ENCODE peak calls at places on chromosomes 5 and 9, in seven cellular contexts. F is stimulated activated CD4-positive, alpha-beta T cell treated with anti-CD3 and anti-CD28 coated beads, TNF-alpha, amount 100 ng/mL, for 1 hour; Q is GM13976; B is stimulated activated CD8-positive, alpha-beta memory T cell treated with anti-CD3 and anti-CD28 coated beads, Interleukin-4, amount 100 ng/mL, for 24 hours; M is effector memory CD4-positive, alpha-beta T cell; A is gastrocnemius medialis; W is left lung. T is an unnamed sample.

GRCh38 chr9:129887210-129888084 is 52.2 kb downstream of the USP20 start:
- DNase-seq in M (peak), B (no peak), F (no peak), Q (no peak), W (no peak), A (no peak), T (peak)

GRCh38 chr9:133943036-133943780 is 48.9 kb downstream of the VAV2 start:
- DNase-seq in F (no peak), W (no peak), M (no peak), A (no peak), B (no peak), Q (no peak), T (no peak)

GRCh38 chr5:98825582-98826375 is 52.3 kb downstream of the RGMB start:
- DNase-seq in Q (no peak), M (no peak), F (no peak), A (no peak), B (no peak), W (no peak), T (no peak)

GRCh38 chr5:108700928-108701327 is 46.8 kb upstream of the FER start:
- DNase-seq in Q (no peak), F (no peak), B (no peak), M (no peak), A (no peak), W (no peak), T (no peak)

GRCh38 chr9:37539634-37540033 is 36.5 kb downstream of the FBXO10 start:
- DNase-seq in W (no peak), A (no peak), Q (no peak), B (no peak), M (no peak), F (no peak), T (no peak)

GRCh38 chr9:68574150-68574549 is 33.5 kb upstream of the TMEM252 start:
- DNase-seq in Q (no peak), W (no peak), F (no peak), M (no peak), A (no peak), B (no peak), T (no peak)

GRCh38 chr5:76685598-76686169 is 30.2 kb upstream of the F2R start:
- DNase-seq in W (no peak), Q (no peak), M (no peak), B (no peak), A (no peak), F (no peak), T (no peak)

GRCh38 chr5:5882706-5883105 is 460.2 kb downstream of the ICE1 start:
- DNase-seq in A (no peak), B (no peak), M (no peak), Q (no peak), F (no peak), W (no peak), T (no peak)

GRCh38 chr9:121122450-121123032 is 47.8 kb downstream of the CNTRL start:
- DNase-seq in M (no peak), B (no peak), F (no peak), A (no peak), Q (no peak), W (no peak), T (no peak)

GRCh38 chr9:112017878-112018277 is 121.3 kb downstream of the UGCG start:
- DNase-seq in A (no peak), Q (no peak), F (no peak), W (no peak), M (no peak), B (no peak), T (no peak)

GRCh38 chr5:34618666-34619065 is 37.5 kb upstream of the RAI14 start:
- DNase-seq in B (no peak), W (no peak), M (no peak), Q (peak), A (no peak), F (no peak), T (no peak)

GRCh38 chr5:127925916-127926315 is 157.7 kb upstream of the SLC12A2 start:
- DNase-seq in Q (no peak), A (no peak), F (no peak), M (no peak), B (no peak), W (no peak), T (no peak)

GRCh38 chr9:123395276-123396006 is 39.4 kb downstream of the CRB2 start:
- DNase-seq in W (no peak), B (no peak), A (no peak), M (no peak), F (no peak), Q (no peak), T (no peak)

GRCh38 chr5:169637085-169637855 is at the start of gene DOCK2:
- DNase-seq in W (peak), M (peak), Q (peak), F (no peak), B (peak), A (peak), T (no peak)

GRCh38 chr5:154356256-154356655 is 89.5 kb upstream of the SAP30L start:
- DNase-seq in F (no peak), Q (no peak), A (no peak), B (no peak), M (no peak), W (no peak), T (peak)

GRCh38 chr9:81032030-81032572 is 657.2 kb downstream of the TLE1 start:
- DNase-seq in W (no peak), A (no peak), B (no peak), M (no peak), Q (no peak), F (no peak), T (peak)

GRCh38 chr5:84249918-84250635 is 134.6 kb downstream of the EDIL3 start:
- DNase-seq in A (no peak), F (no peak), B (no peak), M (no peak), Q (no peak), W (no peak), T (peak)

T was measured in fibroblast of lung.